ENCODE peak calls at places on chromosome 9, in nine cellular contexts. B is activated T-helper 1 cell treated with anti-CD3 and anti-CD28 coated beads, Interleukin-12 subunit alpha, Interleukin-12 subunit beta, Interleukin-2, Interleukin-4 antibody, amounts not matched to agents 30 ng/mL and 10 ng/mL and 1 ng/mL, durations not matched to agents 14 hours and 24 hours and 36 hours; R is GM10248; X is adipocyte; E is GM03348; H is putamen; C is activated CD4-positive, alpha-beta T cell treated with anti-CD3 and anti-CD28 coated beads, Interleukin-2, amount 50 U/mL, for 48 hours; N is posterior vena cava; I is COR-L47. M is an unnamed sample.

GRCh38 chr9:83477571-83477970 is 60.6 kb downstream of the FRMD3 start:
- DNase-seq in H (no peak), N (no peak), X (no peak), I (no peak), E (peak), B (no peak), C (no peak), R (no peak), M (no peak)

GRCh38 chr9:123176230-123176629 is 92.2 kb downstream of the STRBP start:
- DNase-seq in X (no peak), N (no peak), R (no peak), E (no peak), B (no peak), C (no peak), I (no peak), H (no peak), M (no peak)

GRCh38 chr9:20447291-20447690 is 175.0 kb downstream of the MLLT3 start:
- DNase-seq in E (no peak), N (no peak), B (no peak), H (no peak), C (no peak), I (no peak), X (no peak), R (no peak), M (no peak)

GRCh38 chr9:106575903-106576755 is 286.8 kb upstream of the ZNF462 start:
- DNase-seq in X (no peak), N (peak), H (no peak), E (no peak), B (no peak), C (no peak), I (no peak), R (no peak), M (no peak)

GRCh38 chr9:31236344-31236743 is 1148.1 kb upstream of the ACO1 start:
- DNase-seq in R (no peak), N (no peak), H (no peak), X (no peak), E (no peak), I (no peak), B (no peak), C (no peak), M (no peak)

GRCh38 chr9:26603637-26604036 is 289.0 kb downstream of the CAAP1 start:
- DNase-seq in E (no peak), H (no peak), B (no peak), X (no peak), R (no peak), N (no peak), C (no peak), I (no peak), M (no peak)

GRCh38 chr9:21931428-21931827 is 62.8 kb downstream of the CDKN2A start:
- DNase-seq in R (no peak), E (no peak), H (no peak), I (no peak), B (no peak), X (no peak), C (no peak), N (no peak), M (no peak)

GRCh38 chr9:124295097-124295794 is 37.5 kb downstream of the NEK6 start:
- DNase-seq in N (no peak), R (no peak), I (no peak), H (no peak), C (no peak), B (no peak), E (no peak), X (no peak), M (no peak)

GRCh38 chr9:70073193-70073592 is 29.5 kb downstream of the MAMDC2 start:
- DNase-seq in E (peak), C (no peak), I (no peak), N (no peak), H (no peak), R (no peak), B (no peak), X (no peak), M (no peak)

GRCh38 chr9:36456480-36457115 is 56.5 kb upstream of the RNF38 start:
- DNase-seq in R (no peak), H (no peak), C (no peak), B (no peak), X (no peak), N (no peak), I (no peak), E (no peak), M (no peak)

GRCh38 chr9:108609227-108609894 is 246.4 kb downstream of the ACTL7B start:
- DNase-seq in X (peak), N (no peak), C (no peak), H (no peak), R (no peak), I (peak), B (no peak), E (no peak), M (no peak)

GRCh38 chr9:135724186-135724797 is 22.3 kb downstream of the KCNT1 start:
- DNase-seq in X (no peak), R (no peak), C (no peak), H (no peak), N (no peak), E (no peak), I (no peak), B (no peak), M (no peak)

GRCh38 chr9:133973111-133973790 is 18.9 kb downstream of the VAV2 start:
- DNase-seq in E (no peak), H (no peak), X (no peak), C (no peak), I (no peak), B (no peak), N (peak), R (no peak), M (no peak)

M was measured in natural killer cell treated with Interleukin-12 subunit alpha and Interleukin-12 subunit beta and Interleukin-15 and Interleukin-18, amount 100 ng/mL, for 72 hours.